ENCODE peak calls at places on chromosomes 1 and 21, in eight cellular contexts. R is small intestine; S is AG04450; T is SJSA1; W is cardiac muscle cell; F is colonic mucosa; J is CD8-positive, alpha-beta T cell; H is HCT116. C is an unnamed sample.

GRCh38 chr1:203322480-203323179 is 17.3 kb downstream of the BTG2 start:
- DNase-seq in J (no peak), S (no peak), W (no peak), H (no peak), T (no peak), R (no peak), F (no peak), C (no peak)

GRCh38 chr1:2854611-2855010 is 53.1 kb upstream of the TTC34 start:
- DNase-seq in S (no peak), R (no peak), H (no peak), W (no peak), J (no peak), T (no peak), F (no peak), C (no peak)

GRCh38 chr1:236381565-236382158 is 12.4 kb upstream of the EDARADD start:
- DNase-seq in F (no peak), J (no peak), S (no peak), H (no peak), W (no peak), T (no peak), R (no peak), C (no peak)

GRCh38 chr1:26887125-26887524 is 3.0 kb downstream of the GPN2 start:
- DNase-seq in W (no peak), F (no peak), H (no peak), R (peak), J (no peak), S (no peak), T (peak), C (peak)

GRCh38 chr1:165871311-165872067 is 44.1 kb downstream of the UCK2 start:
- DNase-seq in F (peak), S (no peak), T (peak), J (peak), W (no peak), R (peak), H (peak), C (peak)

GRCh38 chr1:2512862-2513421 is 13.5 kb downstream of the PANK4 start:
- DNase-seq in F (no peak), J (no peak), T (no peak), W (no peak), R (no peak), S (no peak), H (no peak), C (no peak)

GRCh38 chr1:160778976-160779375 is 17.0 kb upstream of the LY9 start:
- DNase-seq in W (no peak), S (no peak), F (no peak), R (no peak), T (no peak), H (no peak), J (no peak), C (no peak)

GRCh38 chr1:154431586-154432373 is 26.6 kb downstream of the IL6R start:
- DNase-seq in R (no peak), T (peak), S (peak), W (no peak), F (no peak), H (no peak), J (no peak), C (no peak)

GRCh38 chr1:169460193-169460833 is 25.4 kb downstream of the SLC19A2 start:
- DNase-seq in T (no peak), W (peak), S (no peak), H (no peak), R (peak), F (peak), J (no peak), C (no peak)

GRCh38 chr1:61781151-61781550 is 38.9 kb downstream of the PATJ start:
- DNase-seq in R (no peak), J (no peak), H (no peak), T (no peak), F (no peak), W (no peak), S (no peak), C (no peak)

GRCh38 chr1:41355761-41356160 is 5.5 kb upstream of the FOXO6 start:
- DNase-seq in R (no peak), F (peak), W (no peak), H (no peak), J (no peak), T (no peak), S (no peak), C (no peak)

GRCh38 chr1:173779946-173780345 is 44.5 kb upstream of the DARS2 start:
- DNase-seq in H (no peak), W (peak), J (no peak), R (no peak), T (no peak), F (no peak), S (no peak), C (no peak)

GRCh38 chr1:60118119-60118518 is 44.5 kb upstream of the C1orf87 start:
- DNase-seq in F (no peak), S (no peak), J (no peak), H (no peak), T (no peak), W (no peak), R (no peak), C (no peak)

GRCh38 chr1:192024881-192025280 is 133.4 kb upstream of the RGS18 start:
- DNase-seq in S (no peak), W (no peak), F (no peak), J (no peak), R (no peak), T (no peak), H (no peak), C (no peak)

GRCh38 chr1:94986783-94987182 is 59.9 kb upstream of the CNN3 start:
- DNase-seq in S (no peak), H (no peak), F (no peak), J (no peak), T (no peak), W (no peak), R (no peak), C (no peak)

GRCh38 chr1:193519922-193520321 is 333.5 kb upstream of the B3GALT2 start:
- DNase-seq in R (no peak), W (no peak), F (no peak), T (no peak), H (no peak), J (no peak), S (no peak), C (no peak)

GRCh38 chr1:155049651-155050559 is 1.2 kb upstream of the ADAM15 start:
- DNase-seq in F (no peak), R (peak), H (no peak), T (peak), J (no peak), W (no peak), S (no peak), C (no peak)

GRCh38 chr21:46125846-46126301 is 28.0 kb downstream of the COL6A2 start:
- DNase-seq in H (no peak), R (no peak), W (no peak), T (no peak), J (no peak), F (no peak), S (no peak), C (peak)

GRCh38 chr1:40096977-40097782 is at the start of gene PPT1:
- DNase-seq in S (no peak), H (peak), F (peak), W (peak), J (peak), T (peak), R (peak), C (peak)
- H3K27ac ChIP-seq in S (peak), H (peak), F (no peak), W (no peak), J (peak), T (no peak), R (peak), C (peak)

DNA sequence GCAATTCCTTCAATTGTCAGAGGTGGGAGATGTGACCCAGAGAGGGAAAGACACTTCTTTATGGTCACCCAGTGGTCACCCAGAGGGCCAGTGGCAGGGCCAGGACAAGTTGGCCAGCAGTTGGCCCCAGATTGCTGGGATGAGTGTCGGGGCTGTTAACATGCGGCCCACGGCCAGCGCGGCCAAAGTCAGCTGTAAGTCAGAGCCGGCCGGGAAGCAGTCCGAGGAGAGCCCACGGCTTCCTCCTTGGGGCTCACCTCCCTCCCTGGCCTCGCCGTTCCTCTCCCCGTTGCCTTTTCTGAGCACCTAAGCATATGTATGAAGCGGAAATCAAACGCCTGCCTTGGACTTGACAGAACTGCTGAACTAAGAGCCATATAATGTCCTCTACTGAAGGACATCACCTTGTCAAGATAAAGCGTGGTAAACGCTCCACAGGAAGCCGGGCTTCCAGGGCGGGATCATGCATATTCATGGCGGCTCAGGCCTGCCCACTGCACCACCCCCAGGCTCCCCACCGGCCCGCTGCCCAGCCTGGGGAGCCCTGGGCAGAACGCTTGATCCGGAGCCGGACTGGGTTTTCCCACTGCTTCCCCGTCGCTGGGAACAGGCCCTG is 245.4 kb upstream of the POU3F1 start:
- DNase-seq in J (no peak), R (no peak), W (peak), S (no peak), T (no peak), H (no peak), F (no peak), C (no peak)
- H3K4me3 ChIP-seq in J (no peak), R (no peak), W (no peak), S (no peak), T (no peak), H (no peak), F (no peak), C (no peak)

GRCh38 chr1:22975694-22976093 is 3.0 kb upstream of the LACTBL1 start:
- DNase-seq in J (no peak), F (no peak), R (no peak), T (peak), S (no peak), W (no peak), H (no peak), C (no peak)

GRCh38 chr1:22972760-22973159 is at the start of gene LACTBL1:
- DNase-seq in F (no peak), T (no peak), S (no peak), H (no peak), W (no peak), R (no peak), J (no peak), C (no peak)

GRCh38 chr1:22978299-22978698 is 5.6 kb upstream of the LACTBL1 start:
- DNase-seq in W (no peak), S (peak), F (no peak), J (no peak), T (no peak), H (no peak), R (no peak), C (no peak)

GRCh38 chr1:22976461-22977243 is 4.0 kb upstream of the LACTBL1 start:
- DNase-seq in F (peak), R (peak), J (peak), S (peak), T (peak), W (peak), H (peak), C (no peak)

GRCh38 chr1:22976127-22976460 is 3.4 kb upstream of the LACTBL1 start:
- DNase-seq in R (no peak), J (no peak), S (no peak), W (no peak), H (no peak), F (no peak), T (no peak), C (no peak)
- H3K27ac ChIP-seq in R (no peak), J (no peak), S (no peak), W (no peak), H (no peak), F (no peak), T (no peak), C (no peak)

DNA sequence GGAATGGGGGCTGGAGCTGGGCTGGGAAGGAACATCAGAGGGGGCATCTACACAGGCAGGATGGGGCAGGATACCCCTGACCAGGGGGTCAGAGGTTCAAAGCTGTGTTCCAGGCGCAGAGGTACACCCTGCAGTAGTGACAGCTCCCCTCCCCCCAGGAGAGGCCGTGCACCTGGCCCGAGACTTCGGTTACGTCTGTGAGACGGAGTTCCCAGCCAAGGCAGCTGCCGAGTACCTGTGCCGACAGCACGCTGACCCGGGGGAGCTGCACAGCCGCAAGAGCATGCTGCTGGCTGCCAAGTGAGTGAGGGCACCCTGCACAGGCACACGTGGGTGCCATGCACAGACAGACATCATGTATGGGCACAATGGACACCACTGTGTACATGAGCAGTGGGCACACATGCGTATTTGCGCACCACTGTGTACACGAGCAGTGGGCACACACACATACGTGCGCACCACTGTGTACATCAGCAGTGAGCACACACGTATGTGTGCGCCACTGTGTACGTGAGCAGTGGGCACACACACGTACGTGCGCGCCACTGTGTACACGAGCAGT is 17.4 kb downstream of the TFAP2E start:
- DNase-seq in W (no peak), F (no peak), S (no peak), R (no peak), T (no peak), J (no peak), H (no peak), C (no peak)
- H3K4me3 ChIP-seq in W (no peak), F (no peak), S (no peak), R (no peak), T (no peak), J (no peak), H (no peak), C (no peak)

DNA sequence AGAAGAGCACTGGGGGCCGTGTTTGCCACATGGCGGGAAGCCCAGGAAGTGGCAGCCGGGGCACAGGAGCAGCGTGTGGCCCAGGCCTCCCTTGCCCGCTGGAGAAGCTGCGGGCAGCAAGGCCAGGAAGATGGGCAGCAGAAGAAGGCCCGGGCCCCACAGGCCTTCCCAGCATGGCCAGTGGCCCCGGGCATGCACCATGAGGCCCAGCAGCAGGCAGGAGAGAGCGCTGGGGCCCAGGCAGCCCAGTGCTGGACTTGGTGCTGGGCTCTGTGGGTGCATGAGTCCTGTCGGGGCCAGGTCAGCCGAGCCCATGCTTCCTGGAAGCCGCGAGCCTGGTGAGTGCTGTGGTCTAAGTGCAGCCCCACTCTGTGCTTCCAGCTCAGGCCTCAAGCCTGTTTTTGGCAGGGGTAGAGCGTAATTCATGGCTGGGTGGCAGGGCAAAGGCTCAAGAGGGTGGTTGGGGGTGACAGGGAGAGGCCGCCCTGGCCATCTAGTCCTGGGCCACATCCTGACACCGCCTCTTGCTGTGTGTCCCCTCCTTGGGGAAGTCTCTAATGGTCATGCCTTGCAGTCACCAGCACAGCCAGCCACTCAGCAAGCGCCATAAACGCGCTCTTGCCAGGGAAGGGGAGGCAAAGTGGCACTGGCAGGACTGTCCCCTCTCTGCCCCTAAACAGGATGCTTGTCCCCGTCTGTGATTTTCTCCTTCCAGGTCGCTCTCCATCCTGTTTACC is 21.3 kb downstream of the MTHFR start:
- DNase-seq in S (no peak), H (no peak), J (no peak), W (no peak), R (no peak), F (no peak), T (no peak), C (no peak)
- H3K27ac ChIP-seq in S (no peak), H (peak), J (no peak), W (no peak), R (peak), F (no peak), T (no peak), C (no peak)

C was measured in naive thymus-derived CD4-positive, alpha-beta T cell.